ENCODE peak calls at places on chromosome 21, in five cellular contexts. W, O, E, D and X are unnamed samples.

GRCh38 chr21:44549525-44550211 is 1.6 kb downstream of the KRTAP10-2 start:
- DNase-seq in E (no peak), W (no peak), D (no peak), O (no peak), X (no peak)

GRCh38 chr21:42539931-42540343 is 26.3 kb downstream of the SLC37A1 start:
- DNase-seq in E (no peak), O (no peak), W (no peak), D (no peak), X (no peak)

GRCh38 chr21:36005018-36005417 is 55.3 kb downstream of the SETD4 start:
- DNase-seq in W (no peak), D (no peak), O (no peak), E (no peak), X (no peak)

GRCh38 chr21:36195613-36196012 is 39.0 kb downstream of the DOP1B start:
- DNase-seq in E (no peak), W (no peak), O (no peak), D (no peak), X (no peak)

GRCh38 chr21:17476006-17476405 is 36.8 kb upstream of the CXADR start:
- DNase-seq in D (no peak), O (no peak), W (no peak), E (no peak), X (no peak)

GRCh38 chr21:41064325-41064724 is 103.6 kb upstream of the BACE2 start:
- DNase-seq in O (no peak), W (no peak), E (no peak), D (no peak), X (no peak)

GRCh38 chr21:31543191-31543590 is 116.3 kb upstream of the SOD1 start:
- DNase-seq in E (no peak), D (no peak), W (no peak), O (no peak), X (peak; percentile 66)

GRCh38 chr21:42040411-42041180 is 30.4 kb upstream of the ZBTB21 start:
- DNase-seq in W (no peak), D (no peak), O (no peak), E (no peak), X (peak; percentile 97)

GRCh38 chr21:46055863-46056281 is 42.0 kb upstream of the COL6A2 start:
- DNase-seq in E (no peak), O (no peak), W (no peak), D (no peak), X (peak; percentile 58)

GRCh38 chr21:44568667-44569556 is 4.6 kb upstream of the KRTAP10-4 start:
- DNase-seq in D (no peak), O (no peak), W (no peak), E (no peak), X (no peak)

GRCh38 chr21:15250384-15250783 is 185.6 kb upstream of the NRIP1 start:
- DNase-seq in W (no peak), O (no peak), E (no peak), D (no peak), X (no peak)

GRCh38 chr21:34576043-34576466 is 38.9 kb downstream of the RCAN1 start:
- DNase-seq in E (no peak), O (no peak), D (no peak), W (no peak), X (peak; percentile 13)

GRCh38 chr21:31873275-31873695 is 465 bp downstream of the HUNK start:
- DNase-seq in E (no peak), O (no peak), D (peak; percentile 40), W (no peak), X (peak; percentile 60)

GRCh38 chr21:21624674-21625073 is 626.5 kb downstream of the NCAM2 start:
- DNase-seq in E (no peak), O (no peak), W (no peak), D (no peak), X (no peak)

GRCh38 chr21:36747815-36748381 is 49.0 kb downstream of the SIM2 start:
- DNase-seq in O (peak; percentile 14), W (peak; percentile 24), D (peak; percentile 84), E (no peak), X (peak; percentile 51)

GRCh38 chr21:45642122-45642813 is 1.3 kb upstream of the PCBP3 start:
- DNase-seq in W (no peak), O (no peak), E (no peak), D (no peak), X (peak; percentile 35)

GRCh38 chr21:41867313-41867712 is 11.8 kb downstream of the PRDM15 start:
- DNase-seq in E (no peak), O (no peak), D (no peak), W (no peak), X (no peak)

GRCh38 chr21:39001341-39001740 is 181.9 kb downstream of the PSMG1 start:
- DNase-seq in D (no peak), O (no peak), W (no peak), E (no peak), X (no peak)

GRCh38 chr21:16241500-16241963 is 511.8 kb downstream of the USP25 start:
- DNase-seq in O (no peak), W (no peak), E (no peak), D (peak; percentile 3), X (peak; percentile 46)

GRCh38 chr21:16589046-16589445 is 859.3 kb downstream of the USP25 start:
- DNase-seq in E (no peak), O (no peak), W (no peak), D (no peak), X (no peak)

GRCh38 chr21:46117586-46118304 is 19.8 kb downstream of the COL6A2 start:
- DNase-seq in D (no peak), E (no peak), O (no peak), W (no peak), X (no peak)

GRCh38 chr21:23853796-23854379 is 1753.4 kb downstream of the MRPL39 start:
- DNase-seq in O (no peak), E (peak; percentile 3), W (no peak), D (peak; percentile 4), X (peak; percentile 3)

GRCh38 chr21:15667010-15667409 is 62.8 kb upstream of the USP25 start:
- DNase-seq in D (no peak), E (no peak), O (no peak), W (no peak), X (no peak)

GRCh38 chr21:45507888-45508508 is 34.2 kb downstream of the SLC19A1 start:
- DNase-seq in D (no peak), E (no peak), W (no peak), O (no peak), X (no peak)

GRCh38 chr21:29218749-29219148 is 80.0 kb upstream of the BACH1 start:
- DNase-seq in W (no peak), D (no peak), E (no peak), O (no peak), X (no peak)